ENCODE peak calls at places on chromosome 2, in five cellular contexts. O, R, Q, T and D are unnamed samples.

GRCh38 chr2:193561054-193561453 is 1366.3 kb upstream of the TMEFF2 start:
- DNase-seq in O (no peak), R (no peak), Q (no peak), T (no peak), D (no peak)

GRCh38 chr2:197184959-197185586 is 125.5 kb downstream of the ANKRD44 start:
- DNase-seq in O (no peak), R (no peak), Q (no peak), T (no peak), D (no peak)

GRCh38 chr2:168798076-168798887 is 4.2 kb upstream of the NOSTRIN start:
- DNase-seq in O (no peak), R (no peak), Q (no peak), T (no peak), D (no peak)

GRCh38 chr2:128490321-128490720 is 171.7 kb upstream of the HS6ST1 start:
- DNase-seq in O (no peak), R (no peak), Q (no peak), T (no peak), D (no peak)

GRCh38 chr2:129802290-129802689 is 177.2 kb upstream of the RAB6C start:
- DNase-seq in O (no peak), R (no peak), Q (no peak), T (no peak), D (no peak)

GRCh38 chr2:123953848-123954247 is 71.2 kb upstream of the CNTNAP5 start:
- DNase-seq in O (no peak), R (no peak), Q (peak; percentile 11), T (peak; percentile 13), D (no peak)

GRCh38 chr2:180349809-180350208 is 342.7 kb upstream of the CWC22 start:
- DNase-seq in O (no peak), R (no peak), Q (no peak), T (no peak), D (no peak)

GRCh38 chr2:162022290-162022945 is 51.6 kb downstream of the DPP4 start:
- DNase-seq in O (no peak), R (no peak), Q (no peak), T (no peak), D (no peak)

GRCh38 chr2:20050712-20051517 is 513 bp downstream of the LAPTM4A start:
- DNase-seq in O (peak; percentile 13), R (peak; percentile 57), Q (peak; percentile 48), T (peak; percentile 50), D (no peak)

GRCh38 chr2:202135111-202135874 is 62.2 kb downstream of the KIAA2012 start:
- DNase-seq in O (no peak), R (no peak), Q (peak; percentile 94), T (no peak), D (peak; percentile 98)

GRCh38 chr2:217723981-217724380 is 278.8 kb downstream of the TNS1 start:
- DNase-seq in O (no peak), R (no peak), Q (no peak), T (no peak), D (no peak)

GRCh38 chr2:8409461-8410260 is 272.2 kb upstream of the ID2 start:
- DNase-seq in O (no peak), R (no peak), Q (no peak), T (no peak), D (no peak)

GRCh38 chr2:29238497-29238896 is 123.3 kb downstream of the CLIP4 start:
- DNase-seq in O (no peak), R (no peak), Q (no peak), T (no peak), D (no peak)

GRCh38 chr2:132477436-132477835 is 60.8 kb downstream of the GPR39 start:
- DNase-seq in O (no peak), R (no peak), Q (no peak), T (no peak), D (no peak)

GRCh38 chr2:42764096-42764495 is at the start of gene OXER1:
- DNase-seq in O (no peak), R (no peak), Q (no peak), T (no peak), D (no peak)

GRCh38 chr2:37561615-37562569 is 109.5 kb downstream of the CDC42EP3 start:
- DNase-seq in O (no peak), R (no peak), Q (no peak), T (no peak), D (no peak)

GRCh38 chr2:67514515-67514914 is 117.4 kb downstream of the ETAA1 start:
- DNase-seq in O (no peak), R (no peak), Q (peak; percentile 30), T (no peak), D (peak; percentile 42)

GRCh38 chr2:68251855-68252406 is 401 bp downstream of the PPP3R1 start:
- DNase-seq in O (peak; percentile 32), R (peak; percentile 77), Q (no peak), T (no peak), D (no peak)

GRCh38 chr2:204692790-204693189 is 147.5 kb downstream of the PARD3B start:
- DNase-seq in O (no peak), R (no peak), Q (no peak), T (no peak), D (no peak)

GRCh38 chr2:7272180-7272579 is 355.0 kb downstream of the RNF144A start:
- DNase-seq in O (no peak), R (no peak), Q (peak; percentile 1), T (no peak), D (no peak)

GRCh38 chr2:73859721-73860586 is 31.2 kb downstream of the STAMBP start:
- DNase-seq in O (peak; percentile 5), R (no peak), Q (peak; percentile 74), T (no peak), D (peak; percentile 75)